ENCODE peak calls at places on chromosomes 7 and 10, in four cellular contexts. One of them, this sample, is unnamed.

GRCh38 chr7:47095906-47096305 is 486.0 kb downstream of the TNS3 start:
- DNase-seq in stimulated activated CD8-positive, alpha-beta memory T cell treated with anti-CD3 and anti-CD28 coated beads, Interleukin-12 subunit alpha, Interleukin-12 subunit beta, amount 100 ng/mL, for 4 hours: no peak
- DNase-seq in testis: no peak
- DNase-seq in T-helper 17 cell: no peak
- DNase-seq in this sample: no peak

GRCh38 chr7:155580367-155580766 is 34.0 kb upstream of the CNPY1 start:
- DNase-seq in stimulated activated CD8-positive, alpha-beta memory T cell treated with anti-CD3 and anti-CD28 coated beads, Interleukin-12 subunit alpha, Interleukin-12 subunit beta, amount 100 ng/mL, for 4 hours: no peak
- DNase-seq in testis: no peak
- DNase-seq in T-helper 17 cell: no peak
- DNase-seq in this sample: no peak

GRCh38 chr10:32412499-32412853 is 33.5 kb upstream of the CCDC7 start:
- DNase-seq in testis: no peak
- DNase-seq in stimulated activated CD8-positive, alpha-beta memory T cell treated with anti-CD3 and anti-CD28 coated beads, Interleukin-12 subunit alpha, Interleukin-12 subunit beta, amount 100 ng/mL, for 4 hours: no peak
- DNase-seq in T-helper 17 cell: no peak
- DNase-seq in this sample: no peak

GRCh38 chr10:27568196-27569175 is 64.4 kb downstream of the RAB18 start:
- DNase-seq in testis: no peak
- DNase-seq in T-helper 17 cell: no peak
- DNase-seq in stimulated activated CD8-positive, alpha-beta memory T cell treated with anti-CD3 and anti-CD28 coated beads, Interleukin-12 subunit alpha, Interleukin-12 subunit beta, amount 100 ng/mL, for 4 hours: no peak
- DNase-seq in this sample: no peak

GRCh38 chr7:33243319-33243881 is 114.0 kb downstream of the BBS9 start:
- DNase-seq in stimulated activated CD8-positive, alpha-beta memory T cell treated with anti-CD3 and anti-CD28 coated beads, Interleukin-12 subunit alpha, Interleukin-12 subunit beta, amount 100 ng/mL, for 4 hours: no peak
- DNase-seq in T-helper 17 cell: no peak
- DNase-seq in testis: no peak
- DNase-seq in this sample: no peak

GRCh38 chr7:54111850-54112249 is 430.3 kb upstream of the VSTM2A start:
- DNase-seq in T-helper 17 cell: no peak
- DNase-seq in stimulated activated CD8-positive, alpha-beta memory T cell treated with anti-CD3 and anti-CD28 coated beads, Interleukin-12 subunit alpha, Interleukin-12 subunit beta, amount 100 ng/mL, for 4 hours: no peak
- DNase-seq in testis: no peak
- DNase-seq in this sample: no peak

GRCh38 chr10:20596911-20597310 is 300.2 kb downstream of the NEBL start:
- DNase-seq in testis: no peak
- DNase-seq in stimulated activated CD8-positive, alpha-beta memory T cell treated with anti-CD3 and anti-CD28 coated beads, Interleukin-12 subunit alpha, Interleukin-12 subunit beta, amount 100 ng/mL, for 4 hours: no peak
- DNase-seq in T-helper 17 cell: no peak
- DNase-seq in this sample: no peak

GRCh38 chr7:10022957-10023356 is 950.7 kb upstream of the PHF14 start:
- DNase-seq in T-helper 17 cell: no peak
- DNase-seq in stimulated activated CD8-positive, alpha-beta memory T cell treated with anti-CD3 and anti-CD28 coated beads, Interleukin-12 subunit alpha, Interleukin-12 subunit beta, amount 100 ng/mL, for 4 hours: no peak
- DNase-seq in testis: peak
- DNase-seq in this sample: no peak

GRCh38 chr10:58782876-58783859 is 270.5 kb downstream of the BICC1 start:
- DNase-seq in stimulated activated CD8-positive, alpha-beta memory T cell treated with anti-CD3 and anti-CD28 coated beads, Interleukin-12 subunit alpha, Interleukin-12 subunit beta, amount 100 ng/mL, for 4 hours: no peak
- DNase-seq in testis: no peak
- DNase-seq in T-helper 17 cell: no peak
- DNase-seq in this sample: no peak

GRCh38 chr7:99050971-99051370 is 92.9 kb downstream of the SMURF1 start:
- DNase-seq in testis: peak
- DNase-seq in T-helper 17 cell: no peak
- DNase-seq in stimulated activated CD8-positive, alpha-beta memory T cell treated with anti-CD3 and anti-CD28 coated beads, Interleukin-12 subunit alpha, Interleukin-12 subunit beta, amount 100 ng/mL, for 4 hours: no peak
- DNase-seq in this sample: no peak

GRCh38 chr7:137944168-137944567 is 57.7 kb downstream of the CREB3L2 start:
- DNase-seq in T-helper 17 cell: no peak
- DNase-seq in testis: no peak
- DNase-seq in stimulated activated CD8-positive, alpha-beta memory T cell treated with anti-CD3 and anti-CD28 coated beads, Interleukin-12 subunit alpha, Interleukin-12 subunit beta, amount 100 ng/mL, for 4 hours: no peak
- DNase-seq in this sample: no peak

GRCh38 chr10:109956454-109957091 is 33.3 kb upstream of the XPNPEP1 start:
- DNase-seq in T-helper 17 cell: no peak
- DNase-seq in testis: peak
- DNase-seq in stimulated activated CD8-positive, alpha-beta memory T cell treated with anti-CD3 and anti-CD28 coated beads, Interleukin-12 subunit alpha, Interleukin-12 subunit beta, amount 100 ng/mL, for 4 hours: no peak
- DNase-seq in this sample: no peak

GRCh38 chr10:87053121-87053520 is 33.0 kb downstream of the FAM25A start:
- DNase-seq in testis: peak
- DNase-seq in stimulated activated CD8-positive, alpha-beta memory T cell treated with anti-CD3 and anti-CD28 coated beads, Interleukin-12 subunit alpha, Interleukin-12 subunit beta, amount 100 ng/mL, for 4 hours: no peak
- DNase-seq in T-helper 17 cell: no peak
- DNase-seq in this sample: no peak

GRCh38 chr10:128096486-128097199 is 29.6 kb downstream of the MKI67 start:
- DNase-seq in T-helper 17 cell: no peak
- DNase-seq in testis: no peak
- DNase-seq in stimulated activated CD8-positive, alpha-beta memory T cell treated with anti-CD3 and anti-CD28 coated beads, Interleukin-12 subunit alpha, Interleukin-12 subunit beta, amount 100 ng/mL, for 4 hours: no peak
- DNase-seq in this sample: peak

GRCh38 chr10:18282094-18282493 is 141.9 kb downstream of the CACNB2 start:
- DNase-seq in stimulated activated CD8-positive, alpha-beta memory T cell treated with anti-CD3 and anti-CD28 coated beads, Interleukin-12 subunit alpha, Interleukin-12 subunit beta, amount 100 ng/mL, for 4 hours: no peak
- DNase-seq in testis: no peak
- DNase-seq in T-helper 17 cell: no peak
- DNase-seq in this sample: no peak

GRCh38 chr10:74586088-74586585 is 240.3 kb upstream of the KAT6B start:
- DNase-seq in testis: no peak
- DNase-seq in stimulated activated CD8-positive, alpha-beta memory T cell treated with anti-CD3 and anti-CD28 coated beads, Interleukin-12 subunit alpha, Interleukin-12 subunit beta, amount 100 ng/mL, for 4 hours: peak
- DNase-seq in T-helper 17 cell: no peak
- DNase-seq in this sample: no peak

GRCh38 chr10:75400769-75401568 is 595 bp downstream of the ZNF503 start:
- DNase-seq in testis: peak
- DNase-seq in stimulated activated CD8-positive, alpha-beta memory T cell treated with anti-CD3 and anti-CD28 coated beads, Interleukin-12 subunit alpha, Interleukin-12 subunit beta, amount 100 ng/mL, for 4 hours: no peak
- DNase-seq in T-helper 17 cell: no peak
- DNase-seq in this sample: peak

GRCh38 chr7:135192914-135193536 is 18.3 kb downstream of the WDR91 start:
- DNase-seq in testis: no peak
- DNase-seq in T-helper 17 cell: no peak
- DNase-seq in stimulated activated CD8-positive, alpha-beta memory T cell treated with anti-CD3 and anti-CD28 coated beads, Interleukin-12 subunit alpha, Interleukin-12 subunit beta, amount 100 ng/mL, for 4 hours: no peak
- DNase-seq in this sample: no peak

GRCh38 chr7:116797611-116798010 is 64.8 kb upstream of the CAPZA2 start:
- DNase-seq in stimulated activated CD8-positive, alpha-beta memory T cell treated with anti-CD3 and anti-CD28 coated beads, Interleukin-12 subunit alpha, Interleukin-12 subunit beta, amount 100 ng/mL, for 4 hours: no peak
- DNase-seq in testis: no peak
- DNase-seq in T-helper 17 cell: no peak
- DNase-seq in this sample: no peak

GRCh38 chr7:93044147-93044810 is 73.5 kb downstream of the SAMD9 start:
- DNase-seq in stimulated activated CD8-positive, alpha-beta memory T cell treated with anti-CD3 and anti-CD28 coated beads, Interleukin-12 subunit alpha, Interleukin-12 subunit beta, amount 100 ng/mL, for 4 hours: no peak
- DNase-seq in T-helper 17 cell: no peak
- DNase-seq in testis: no peak
- DNase-seq in this sample: no peak

GRCh38 chr10:61757525-61758397 is 95.0 kb downstream of the CABCOCO1 start:
- DNase-seq in testis: no peak
- DNase-seq in T-helper 17 cell: no peak
- DNase-seq in stimulated activated CD8-positive, alpha-beta memory T cell treated with anti-CD3 and anti-CD28 coated beads, Interleukin-12 subunit alpha, Interleukin-12 subunit beta, amount 100 ng/mL, for 4 hours: no peak
- DNase-seq in this sample: no peak

GRCh38 chr10:20778008-20778757 is 118.9 kb downstream of the NEBL start:
- DNase-seq in stimulated activated CD8-positive, alpha-beta memory T cell treated with anti-CD3 and anti-CD28 coated beads, Interleukin-12 subunit alpha, Interleukin-12 subunit beta, amount 100 ng/mL, for 4 hours: no peak
- DNase-seq in testis: no peak
- DNase-seq in T-helper 17 cell: no peak
- DNase-seq in this sample: no peak

GRCh38 chr7:2956076-2956475 is 87.6 kb downstream of the CARD11 start:
- DNase-seq in T-helper 17 cell: no peak
- DNase-seq in testis: no peak
- DNase-seq in stimulated activated CD8-positive, alpha-beta memory T cell treated with anti-CD3 and anti-CD28 coated beads, Interleukin-12 subunit alpha, Interleukin-12 subunit beta, amount 100 ng/mL, for 4 hours: no peak
- DNase-seq in this sample: no peak

GRCh38 chr7:100835903-100836811 is 8.8 kb upstream of the EPHB4 start:
- DNase-seq in T-helper 17 cell: no peak
- DNase-seq in stimulated activated CD8-positive, alpha-beta memory T cell treated with anti-CD3 and anti-CD28 coated beads, Interleukin-12 subunit alpha, Interleukin-12 subunit beta, amount 100 ng/mL, for 4 hours: no peak
- DNase-seq in testis: no peak
- DNase-seq in this sample: no peak

GRCh38 chr10:26627320-26627719 is 70.2 kb upstream of the PDSS1 start:
- DNase-seq in testis: no peak
- DNase-seq in T-helper 17 cell: no peak
- DNase-seq in stimulated activated CD8-positive, alpha-beta memory T cell treated with anti-CD3 and anti-CD28 coated beads, Interleukin-12 subunit alpha, Interleukin-12 subunit beta, amount 100 ng/mL, for 4 hours: no peak
- DNase-seq in this sample: no peak